ENCODE peak calls at places on chromosomes 5 and 9, in six cellular contexts. U, J, D, X, O and F are unnamed samples.

GRCh38 chr5:97545856-97546570 is 363.0 kb upstream of the RIOK2 start:
- DNase-seq in U (no peak), J (no peak), D (no peak), X (no peak), O (no peak), F (no peak)

GRCh38 chr9:35996358-35996970 is 38.5 kb upstream of the OR2S2 start:
- DNase-seq in U (peak; percentile 59), J (no peak), D (no peak), X (no peak), O (no peak), F (no peak)

GRCh38 chr5:122063836-122064235 is 14.2 kb downstream of the LOX start:
- DNase-seq in U (no peak), J (no peak), D (no peak), X (no peak), O (no peak), F (no peak)

GRCh38 chr5:140023611-140024191 is 19.4 kb downstream of the NRG2 start:
- DNase-seq in U (no peak), J (no peak), D (no peak), X (no peak), O (no peak), F (no peak)

GRCh38 chr5:29185558-29185957 is 2007.9 kb upstream of the CDH6 start:
- DNase-seq in U (no peak), J (no peak), D (no peak), X (no peak), O (no peak), F (no peak)

GRCh38 chr5:61332369-61332745 is 299 bp downstream of the ZSWIM6 start:
- DNase-seq in U (peak; percentile 32), J (peak; percentile 49), D (peak; percentile 69), X (peak; percentile 49), O (peak; percentile 79), F (no peak)

GRCh38 chr9:21434202-21435014 is 5.8 kb upstream of the IFNA1 start:
- DNase-seq in U (peak; percentile 55), J (peak; percentile 30), D (peak; percentile 58), X (peak; percentile 49), O (peak; percentile 74), F (peak; percentile 54)

GRCh38 chr5:82352146-82352791 is 74.1 kb upstream of the RPS23 start:
- DNase-seq in U (no peak), J (no peak), D (no peak), X (no peak), O (no peak), F (no peak)

GRCh38 chr9:104748359-104749031 is 1.0 kb downstream of the NIPSNAP3A start:
- DNase-seq in U (peak; percentile 22), J (no peak), D (no peak), X (no peak), O (no peak), F (no peak)

GRCh38 chr5:38783011-38783551 is 62.7 kb upstream of the OSMR start:
- DNase-seq in U (no peak), J (no peak), D (no peak), X (no peak), O (no peak), F (peak; percentile 98)

GRCh38 chr5:1776831-1777230 is 22.8 kb downstream of the MRPL36 start:
- DNase-seq in U (no peak), J (no peak), D (peak; percentile 1), X (no peak), O (no peak), F (no peak)

GRCh38 chr5:147101654-147102053 is 133.2 kb upstream of the STK32A start:
- DNase-seq in U (no peak), J (no peak), D (no peak), X (no peak), O (no peak), F (no peak)

GRCh38 chr9:128637656-128638055 is 19.0 kb downstream of the DYNC2I2 start:
- DNase-seq in U (no peak), J (no peak), D (no peak), X (no peak), O (no peak), F (no peak)

GRCh38 chr5:112597831-112598230 is 139.9 kb upstream of the APC start:
- DNase-seq in U (no peak), J (no peak), D (no peak), X (no peak), O (no peak), F (no peak)

GRCh38 chr5:109612278-109612905 is 77.3 kb upstream of the MAN2A1 start:
- DNase-seq in U (no peak), J (no peak), D (no peak), X (no peak), O (peak; percentile 84), F (no peak)

GRCh38 chr9:96442491-96442890 is 7.5 kb upstream of the HABP4 start:
- DNase-seq in U (no peak), J (no peak), D (no peak), X (no peak), O (no peak), F (no peak)

GRCh38 chr5:113232667-113233066 is 202.1 kb downstream of the TSSK1B start:
- DNase-seq in U (no peak), J (no peak), D (no peak), X (peak; percentile 33), O (no peak), F (peak; percentile 23)

GRCh38 chr5:66856041-66856805 is 260.0 kb downstream of the MAST4 start:
- DNase-seq in U (no peak), J (no peak), D (no peak), X (no peak), O (no peak), F (no peak)

GRCh38 chr9:92325991-92326500 is 293 bp downstream of the CENPP start:
- DNase-seq in U (peak; percentile 33), J (peak; percentile 15), D (no peak), X (no peak), O (no peak), F (no peak)

GRCh38 chr5:59464969-59465368 is 428.6 kb downstream of the PDE4D start:
- DNase-seq in U (no peak), J (no peak), D (no peak), X (no peak), O (no peak), F (no peak)

GRCh38 chr5:127358274-127358673 is 67.7 kb downstream of the MEGF10 start:
- DNase-seq in U (no peak), J (no peak), D (no peak), X (no peak), O (no peak), F (no peak)

DNA sequence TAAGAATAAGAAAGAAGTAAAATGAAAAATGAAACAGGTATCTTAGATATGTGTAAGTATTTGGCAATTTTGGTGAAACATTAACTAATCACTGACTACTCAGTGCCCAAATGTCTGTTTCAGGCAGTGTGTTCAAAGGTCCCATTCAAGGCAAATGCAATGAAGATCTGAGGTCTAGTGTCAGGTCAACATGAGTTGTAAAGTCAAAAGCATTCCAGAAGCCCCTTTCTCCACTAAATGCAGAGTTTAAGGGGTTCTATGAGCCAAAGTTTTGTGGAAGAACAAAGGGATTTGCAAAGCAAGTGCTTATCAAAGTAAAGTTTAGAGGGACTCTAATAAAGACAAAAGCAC is 71.0 kb upstream of the GPBP1 start:
- DNase-seq in U (no peak), J (no peak), D (no peak), X (no peak), O (no peak), F (no peak)
- H3K4me3 ChIP-seq in U (no peak overlapping the region), J (no peak overlapping the region), D (no peak overlapping the region), X (no peak overlapping the region), O (no peak overlapping the region), F (no peak overlapping the region)

DNA sequence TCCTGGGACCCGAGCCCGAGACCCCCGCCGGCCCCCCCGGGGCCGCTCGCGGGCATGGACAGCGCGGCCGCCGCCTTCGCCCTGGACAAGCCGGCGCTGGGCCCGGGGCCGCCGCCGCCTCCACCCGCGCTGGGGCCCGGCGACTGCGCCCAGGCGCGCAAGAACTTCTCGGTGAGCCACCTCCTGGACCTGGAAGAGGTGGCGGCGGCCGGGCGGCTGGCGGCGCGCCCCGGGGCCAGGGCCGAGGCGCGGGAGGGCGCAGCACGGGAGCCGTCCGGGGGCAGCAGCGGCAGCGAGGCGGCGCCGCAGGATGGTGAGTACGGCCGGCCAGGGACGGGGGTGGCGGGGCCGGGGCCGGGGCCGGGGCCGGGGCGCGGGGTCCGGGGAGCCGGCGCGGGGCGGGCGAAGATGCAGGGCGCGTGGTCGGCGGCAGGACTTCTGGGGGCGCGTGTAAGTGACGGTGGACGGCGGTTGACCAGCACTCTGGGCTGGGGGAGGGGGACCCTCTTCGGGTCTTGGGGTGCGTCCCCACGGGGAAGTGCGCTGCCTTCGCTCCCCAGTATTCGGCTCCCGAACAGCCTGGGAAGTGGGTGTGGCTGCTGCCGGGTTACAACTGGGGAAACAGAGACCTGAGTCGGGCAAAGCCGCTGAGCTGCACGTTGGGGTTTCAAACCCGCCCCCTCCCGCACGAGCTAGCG is 516 bp downstream of the PRRX2 start:
- DNase-seq in U (no peak), J (no peak), D (no peak), X (no peak), O (peak; percentile 51), F (no peak)
- H3K4me3 ChIP-seq in U (no peak overlapping the region), J (peak overlapping the region; percentile 30), D (no peak overlapping the region), X (no peak overlapping the region), O (peak overlapping the region; percentile 49), F (no peak overlapping the region)

DNA sequence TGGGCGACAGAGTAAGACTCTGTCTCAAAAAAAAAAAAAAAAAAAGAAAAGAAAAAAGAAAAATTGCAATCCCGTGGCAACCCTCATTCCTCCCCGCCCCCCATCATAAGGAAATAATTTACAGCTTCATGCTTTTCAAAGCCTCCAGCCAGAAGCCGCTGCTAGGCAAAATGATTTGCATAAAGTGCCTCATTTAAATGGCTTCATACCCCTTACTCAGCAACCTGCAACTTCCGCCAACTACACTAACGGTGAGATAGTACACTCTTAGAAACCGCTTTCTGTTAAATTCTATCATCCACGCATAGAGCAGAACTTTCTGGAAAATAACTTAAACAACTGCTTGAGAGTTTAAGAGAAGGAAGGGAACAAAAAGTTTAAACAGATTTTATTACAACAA is 17.8 kb downstream of the SERINC5 start:
- DNase-seq in U (no peak), J (no peak), D (no peak), X (no peak), O (no peak), F (no peak)
- H3K4me3 ChIP-seq in U (no peak overlapping the region), J (no peak overlapping the region), D (no peak overlapping the region), X (no peak overlapping the region), O (no peak overlapping the region), F (no peak overlapping the region)

DNA sequence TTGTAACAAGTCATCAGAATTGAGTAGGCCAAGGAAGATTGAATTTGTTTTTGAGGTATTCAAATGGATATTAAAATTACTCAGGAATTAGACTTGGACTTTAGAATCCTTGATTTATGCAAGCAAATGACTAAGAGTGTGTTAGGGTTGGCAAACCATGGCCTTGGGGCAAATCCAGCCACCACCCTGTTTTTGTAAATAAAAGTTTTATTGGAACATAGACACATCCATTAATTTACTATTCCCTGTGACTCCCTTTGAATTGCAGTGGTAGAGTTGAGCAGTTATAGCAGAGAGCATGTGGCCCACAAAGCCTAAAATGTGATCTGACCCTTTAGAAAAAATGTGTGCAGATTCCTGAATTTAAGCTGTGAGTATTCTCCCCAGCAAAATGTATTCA is 115.6 kb downstream of the WDR70 start:
- DNase-seq in U (no peak), J (no peak), D (no peak), X (no peak), O (no peak), F (peak; percentile 75)
- H3K4me3 ChIP-seq in U (no peak overlapping the region), J (no peak overlapping the region), D (no peak overlapping the region), X (no peak overlapping the region), O (no peak overlapping the region), F (no peak overlapping the region)